ENCODE peak calls at places on chromosomes 11 and 22, in five cellular contexts. H, T, C, O and I are unnamed samples.

GRCh38 chr11:79422866-79423265 is 18.0 kb downstream of the TENM4 start:
- DNase-seq in H (no peak), T (no peak), C (no peak), O (no peak), I (no peak)

GRCh38 chr22:27270818-27271510 is 530.6 kb downstream of the MN1 start:
- DNase-seq in H (peak; percentile 51), T (no peak), C (no peak), O (no peak), I (no peak)

GRCh38 chr22:32422062-32422461 is 10.0 kb upstream of the RTCB start:
- DNase-seq in H (no peak), T (no peak), C (no peak), O (no peak), I (no peak)

GRCh38 chr11:75925785-75926164 is 110.8 kb downstream of the UVRAG start:
- DNase-seq in H (no peak), T (no peak), C (no peak), O (no peak), I (no peak)

GRCh38 chr11:67289651-67290479 is 762 bp downstream of the ANKRD13D start:
- DNase-seq in H (peak; percentile 67), T (no peak), C (no peak), O (no peak), I (no peak)

GRCh38 chr22:36160499-36160942 is at the start of gene APOL3:
- DNase-seq in H (peak; percentile 67), T (peak; percentile 69), C (peak; percentile 50), O (peak; percentile 22), I (peak; percentile 82)

GRCh38 chr11:66686100-66686785 is 8.6 kb upstream of the RBM4B start:
- DNase-seq in H (no peak), T (no peak), C (no peak), O (no peak), I (no peak)

GRCh38 chr22:45804319-45804985 is 132.8 kb downstream of the ATXN10 start:
- DNase-seq in H (no peak), T (no peak), C (no peak), O (no peak), I (no peak)

GRCh38 chr11:94149435-94149834 is 20.8 kb downstream of the PANX1 start:
- DNase-seq in H (no peak), T (no peak), C (no peak), O (no peak), I (no peak)

DNA sequence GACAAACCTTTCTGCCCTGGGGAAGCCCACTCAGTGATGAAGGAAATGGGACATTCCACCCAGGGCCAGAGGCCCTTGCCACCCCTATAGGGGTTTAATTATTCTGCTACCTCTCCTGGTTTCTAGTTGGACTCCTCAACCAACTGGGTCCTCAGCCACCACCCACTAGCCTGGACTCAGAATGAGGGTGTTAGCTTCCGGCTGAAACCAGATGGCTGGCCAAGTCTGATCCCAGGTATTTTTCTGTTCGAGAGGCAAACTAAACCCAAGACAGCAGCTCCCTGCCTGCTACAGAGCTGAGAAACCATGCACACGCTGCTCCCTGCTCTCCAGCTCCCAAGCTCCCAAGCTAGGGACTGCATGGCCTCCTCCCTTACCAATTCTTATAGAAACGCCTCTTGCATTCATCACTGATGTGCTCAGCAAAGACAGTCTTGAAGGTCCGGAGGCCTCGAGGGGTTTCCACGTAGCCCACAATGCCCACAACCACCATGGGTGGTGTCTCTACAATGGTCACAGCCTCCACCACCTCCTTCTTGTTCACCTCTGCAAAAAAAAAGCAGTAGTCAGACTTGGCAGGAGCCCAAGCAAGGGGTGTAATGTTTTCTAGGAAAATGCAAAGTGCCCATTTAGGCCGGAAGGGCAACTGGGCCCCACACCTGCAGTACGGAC is 2.2 kb downstream of the RPL3 start:
- DNase-seq in H (peak; percentile 33), T (no peak), C (peak; percentile 64), O (no peak), I (no peak)
- H3K4me1 ChIP-seq in H (peaks cover 11% of the 10 kb centered on the region), T (peaks cover 12% of the 10 kb centered on the region), C (peaks cover 55% of the 10 kb centered on the region), O (peaks cover 44% of the 10 kb centered on the region), I (peaks cover 28% of the 10 kb centered on the region)

GRCh38 chr11:36569095-36569494 is 1.3 kb downstream of the RAG1 start:
- DNase-seq in H (no peak), T (no peak), C (no peak), O (no peak), I (no peak)
- H3K4me3 ChIP-seq in H (no peak overlapping the region), T (no peak overlapping the region), C (no peak overlapping the region), O (no peak overlapping the region), I (no peak overlapping the region)

DNA sequence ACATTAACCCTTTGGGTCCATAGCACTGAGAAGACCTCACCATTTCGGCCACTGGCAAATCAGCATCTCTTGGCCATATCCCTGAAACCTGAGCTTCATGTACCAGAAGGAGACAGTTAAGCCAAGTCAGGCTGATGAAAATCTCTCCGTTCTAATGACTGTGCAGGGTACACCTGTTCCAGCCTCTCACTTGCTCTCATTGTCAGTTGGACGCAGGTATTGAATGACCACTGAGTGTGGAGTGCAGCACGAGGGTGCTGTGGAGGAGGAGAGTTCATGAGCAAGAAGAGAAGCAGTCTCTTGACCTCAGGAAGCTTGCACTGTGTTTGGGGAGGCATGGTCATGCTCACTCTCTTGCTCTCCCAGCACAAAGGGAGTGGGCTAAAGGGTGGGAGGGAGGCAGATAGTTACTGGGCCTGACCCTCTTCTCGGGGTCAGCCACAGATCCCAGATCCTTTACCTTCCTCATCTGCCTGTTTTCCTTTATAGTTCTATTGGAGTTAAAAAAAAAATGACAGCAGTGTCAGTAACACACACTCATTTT is 65.2 kb downstream of the ZBTB16 start:
- DNase-seq in H (no peak), T (no peak), C (no peak), O (no peak), I (no peak)
- H3K4me1 ChIP-seq in H (peaks cover 15% of the 10 kb centered on the region), T (peaks cover 63% of the 10 kb centered on the region), C (peaks cover 87% of the 10 kb centered on the region), O (no peaks in the 10 kb centered on the region), I (peaks cover 4% of the 10 kb centered on the region)

GRCh38 chr22:39524089-39524752 is 3.9 kb downstream of the ATF4 start:
- DNase-seq in H (peak; percentile 26), T (no peak), C (no peak), O (no peak), I (no peak)
- H3K4me3 ChIP-seq in H (no peak overlapping the region), T (no peak overlapping the region), C (no peak overlapping the region), O (no peak overlapping the region), I (no peak overlapping the region)

GRCh38 chr11:78298216-78298860 is 109.6 kb downstream of the USP35 start:
- DNase-seq in H (no peak), T (no peak), C (no peak), O (no peak), I (no peak)

GRCh38 chr11:78300108-78300507 is 111.4 kb downstream of the USP35 start:
- DNase-seq in H (no peak), T (no peak), C (no peak), O (no peak), I (no peak)

GRCh38 chr11:78295347-78295746 is 106.6 kb downstream of the USP35 start:
- DNase-seq in H (no peak), T (no peak), C (no peak), O (no peak), I (no peak)

GRCh38 chr11:78295991-78296930 is 107.5 kb downstream of the USP35 start:
- DNase-seq in H (no peak), T (no peak), C (no peak), O (no peak), I (no peak)

GRCh38 chr11:78299000-78299712 is 110.4 kb downstream of the USP35 start:
- DNase-seq in H (no peak), T (no peak), C (no peak), O (no peak), I (no peak)
- H3K4me1 ChIP-seq in H (peaks cover 10% of the 10 kb centered on the region), T (peaks cover 20% of the 10 kb centered on the region), C (peaks cover 5% of the 10 kb centered on the region), O (no peaks in the 10 kb centered on the region), I (no peaks in the 10 kb centered on the region)

DNA sequence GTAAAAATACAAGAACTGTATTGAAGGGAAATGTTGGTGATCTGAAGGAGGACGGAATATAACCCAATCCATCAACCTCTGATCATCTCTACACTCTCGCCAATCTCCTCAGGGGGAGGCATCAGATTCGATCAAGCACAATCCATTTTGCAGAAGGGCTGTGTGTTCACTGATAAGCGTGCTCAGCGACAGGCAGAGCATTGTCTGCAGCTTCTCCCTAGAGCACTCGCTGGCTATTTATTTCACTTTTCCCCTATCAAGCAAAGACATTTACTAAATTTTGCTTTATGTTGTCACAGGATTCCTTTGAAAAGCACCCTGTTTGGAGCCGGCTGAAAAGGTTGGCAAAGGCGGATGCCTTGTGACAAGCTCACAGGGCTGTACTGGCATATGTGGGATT is 1381.4 kb upstream of the TENM4 start:
- DNase-seq in H (no peak), T (no peak), C (no peak), O (no peak), I (no peak)
- H3K4me3 ChIP-seq in H (no peak overlapping the region), T (no peak overlapping the region), C (no peak overlapping the region), O (no peak overlapping the region), I (no peak overlapping the region)

GRCh38 chr11:12287009-12287373 is 90.4 kb upstream of the PARVA start:
- DNase-seq in H (peak; percentile 43), T (peak; percentile 32), C (no peak), O (no peak), I (peak; percentile 38)
- H3K4me1 ChIP-seq in H (peaks cover 14% of the 10 kb centered on the region), T (no peaks in the 10 kb centered on the region), C (no peaks in the 10 kb centered on the region), O (peaks cover 8% of the 10 kb centered on the region), I (no peaks in the 10 kb centered on the region)

GRCh38 chr22:16808744-16809143 is 16.5 kb downstream of the XKR3 start:
- DNase-seq in H (no peak), T (no peak), C (no peak), O (no peak), I (no peak)
- H3K4me3 ChIP-seq in H (no peak overlapping the region), T (no peak overlapping the region), C (no peak overlapping the region), O (no peak overlapping the region), I (no peak overlapping the region)

DNA sequence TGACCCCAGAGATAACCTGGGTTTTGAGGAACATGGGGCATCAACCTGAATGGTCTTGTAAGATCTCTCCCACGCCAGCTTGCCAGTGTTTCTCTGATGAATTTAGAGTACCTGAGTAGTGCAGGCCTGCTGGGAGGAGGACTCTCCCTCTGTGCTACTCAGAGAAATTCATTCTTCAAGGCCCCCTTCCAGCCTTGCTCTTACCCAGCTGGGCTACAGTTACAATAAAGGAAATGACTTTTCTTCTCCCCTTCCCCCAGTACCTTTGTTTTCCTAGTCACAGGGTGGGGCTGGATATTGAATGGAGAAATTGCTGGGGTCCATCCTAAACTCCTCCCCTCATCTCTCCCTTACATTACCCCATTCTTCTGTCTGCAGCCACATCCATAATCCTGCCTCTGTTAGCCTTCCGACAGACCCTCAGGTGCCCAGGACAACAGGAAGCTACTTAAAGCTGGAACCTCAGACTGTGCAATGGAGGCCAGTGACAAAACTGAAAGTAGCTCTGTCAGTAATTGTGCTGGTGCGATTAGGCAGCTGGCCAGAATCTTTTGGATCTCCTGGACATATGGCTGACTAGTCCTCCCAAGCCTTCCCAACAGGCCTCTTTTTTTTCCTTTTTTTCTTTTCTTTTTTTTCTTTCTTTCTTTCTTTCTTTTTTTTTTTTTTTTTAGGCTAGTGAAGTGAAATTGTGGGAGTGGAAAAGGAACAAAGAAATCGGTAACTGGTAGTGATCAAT is 17.5 kb downstream of the LIMK2 start:
- DNase-seq in H (peak; percentile 46), T (no peak), C (peak; percentile 80), O (no peak), I (peak; percentile 78)
- H3K4me1 ChIP-seq in H (no peaks in the 10 kb centered on the region), T (peaks cover 4% of the 10 kb centered on the region), C (peaks cover 48% of the 10 kb centered on the region), O (peaks cover 31% of the 10 kb centered on the region), I (peaks cover 29% of the 10 kb centered on the region)